ENCODE peak calls at places on chromosome 15, in four cellular contexts. Y is pancreas, V is cardiac muscle cell, B is tibial artery. I is an unnamed sample.

GRCh38 chr15:39016706-39017105 is 452.1 kb upstream of the RASGRP1 start:
- DNase-seq in V (no peak), B (no peak), Y (no peak), I (no peak)

GRCh38 chr15:38547255-38547997 is 17.2 kb downstream of the RASGRP1 start:
- DNase-seq in Y (no peak), V (no peak), B (no peak), I (no peak)

GRCh38 chr15:36886135-36887011 is 214.0 kb downstream of the MEIS2 start:
- DNase-seq in Y (no peak), V (no peak), B (no peak), I (no peak)

GRCh38 chr15:57375827-57376694 is at the start of gene CGNL1:
- DNase-seq in V (peak; percentile 85), B (peak; percentile 70), Y (peak; percentile 88), I (peak; percentile 65)

GRCh38 chr15:23570466-23570865 is 5.0 kb downstream of the MKRN3 start:
- DNase-seq in V (no peak), Y (no peak), B (no peak), I (no peak)

GRCh38 chr15:99749386-99749785 is 16.1 kb upstream of the LYSMD4 start:
- DNase-seq in V (no peak), Y (no peak), B (no peak), I (peak; percentile 57)

GRCh38 chr15:98439523-98439942 is 208.8 kb upstream of the IGF1R start:
- DNase-seq in B (no peak), V (no peak), Y (peak; percentile 50), I (no peak)

GRCh38 chr15:20340931-20341661 is 200.5 kb downstream of the GOLGA6L6 start:
- DNase-seq in Y (peak; percentile 88), V (peak; percentile 46), B (peak; percentile 87), I (no peak)

GRCh38 chr15:43104426-43104825 is 1.4 kb downstream of the UBR1 start:
- DNase-seq in B (no peak), V (no peak), Y (no peak), I (no peak)

GRCh38 chr15:82663186-82663600 is 16.0 kb upstream of the CPEB1 start:
- DNase-seq in Y (peak; percentile 89), B (no peak), V (peak; percentile 90), I (no peak)

GRCh38 chr15:25171111-25171811 is 216.5 kb downstream of the SNRPN start:
- DNase-seq in V (no peak), Y (peak; percentile 37), B (no peak), I (peak; percentile 12)

GRCh38 chr15:68726246-68726645 is 94.4 kb downstream of the ANP32A start:
- DNase-seq in B (no peak), Y (no peak), V (no peak), I (no peak)

GRCh38 chr15:91126080-91126479 is 26.0 kb downstream of the SV2B start:
- DNase-seq in B (no peak), Y (no peak), V (no peak), I (no peak)

GRCh38 chr15:39873978-39874377 is 46.1 kb downstream of the GPR176 start:
- DNase-seq in Y (no peak), B (no peak), V (no peak), I (no peak)

GRCh38 chr15:90382305-90382704 is 5.7 kb upstream of the IQGAP1 start:
- DNase-seq in Y (no peak), B (no peak), V (no peak), I (no peak)

GRCh38 chr15:45399381-45400212 is 21.3 kb upstream of the GATM start:
- DNase-seq in Y (no peak), V (peak; percentile 67), B (no peak), I (no peak)

GRCh38 chr15:91049378-91050127 is 27.2 kb upstream of the VPS33B start:
- DNase-seq in B (no peak), Y (no peak), V (peak; percentile 76), I (no peak)

GRCh38 chr15:99447497-99448371 is 118.0 kb upstream of the MEF2A start:
- DNase-seq in V (no peak), B (peak; percentile 61), Y (peak; percentile 53), I (no peak)

GRCh38 chr15:90957105-90957790 is 2.6 kb downstream of the RCCD1 start:
- DNase-seq in Y (peak; percentile 77), V (peak; percentile 54), B (no peak), I (no peak)

GRCh38 chr15:22851513-22851912 is 13.0 kb downstream of the NIPA2 start:
- DNase-seq in B (no peak), Y (no peak), V (no peak), I (no peak)

GRCh38 chr15:81165565-81165964 is 31.1 kb upstream of the IL16 start:
- DNase-seq in V (no peak), Y (no peak), B (no peak), I (no peak)

GRCh38 chr15:78010112-78010511 is 67.4 kb downstream of the TBC1D2B start:
- DNase-seq in Y (peak; percentile 19), V (no peak), B (no peak), I (no peak)

GRCh38 chr15:91521996-91522395 is 331.5 kb upstream of the SLCO3A1 start:
- DNase-seq in V (no peak), B (no peak), Y (no peak), I (no peak)

DNA sequence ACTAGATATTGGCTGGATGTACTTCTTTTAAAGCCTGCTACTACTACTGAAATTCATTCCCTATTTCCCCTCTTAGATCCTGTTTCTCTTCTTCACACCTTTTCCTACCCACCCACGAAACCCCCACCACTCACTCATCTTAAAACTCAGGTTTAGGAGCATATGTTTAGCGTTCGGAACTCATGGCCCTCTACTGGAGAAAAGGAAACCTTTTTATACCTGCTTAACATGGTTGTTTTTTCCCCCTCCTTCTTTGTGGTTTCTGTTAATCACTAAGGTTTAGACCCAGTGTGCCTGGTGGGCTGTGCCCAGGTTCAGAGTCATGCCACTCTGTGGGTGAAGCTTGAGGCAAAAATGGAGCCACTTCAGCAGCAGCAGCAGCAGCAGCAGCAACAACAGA is 2.6 kb downstream of the ARID3B start:
- DNase-seq in Y (no peak), V (no peak), B (no peak), I (no peak)
- TF ChIP-seq CTCF in Y (no peak), V (peak; percentile 3), B (no peak), I (no peak)

GRCh38 chr15:88897142-88897455 is 1.8 kb upstream of the HAPLN3 start:
- DNase-seq in B (no peak), Y (no peak), V (no peak), I (no peak)

GRCh38 chr15:88897456-88898194 is 2.3 kb upstream of the HAPLN3 start:
- DNase-seq in V (peak; percentile 93), B (peak; percentile 95), Y (peak; percentile 80), I (peak; percentile 95)

GRCh38 chr15:88894348-88894818 is 961 bp downstream of the HAPLN3 start:
- DNase-seq in Y (peak; percentile 86), B (peak; percentile 86), V (peak; percentile 78), I (peak; percentile 79)

GRCh38 chr15:88896339-88897033 is 1.1 kb upstream of the HAPLN3 start:
- DNase-seq in B (no peak), V (peak; percentile 28), Y (no peak), I (no peak)

GRCh38 chr15:88894819-88895767 is at the start of gene HAPLN3:
- DNase-seq in B (peak; percentile 82), Y (peak; percentile 62), V (peak; percentile 37), I (peak; percentile 43)
- H3K4me1 ChIP-seq in B (peaks cover 55% of the 10 kb centered on the region), Y (no peaks in the 10 kb centered on the region), V (peaks cover 16% of the 10 kb centered on the region), I (peaks cover 18% of the 10 kb centered on the region)

GRCh38 chr15:51621917-51622268 is 678 bp downstream of the DMXL2 start:
- DNase-seq in V (peak; percentile 62), Y (peak; percentile 69), B (peak; percentile 68), I (peak; percentile 64)
- TF ChIP-seq CTCF in V (peak; percentile 33), Y (no peak), B (no peak), I (no peak)

GRCh38 chr15:66747223-66747622 is 45.2 kb downstream of the SMAD6 start:
- DNase-seq in V (no peak), Y (peak; percentile 39), B (no peak), I (no peak)
- H3K4me1 ChIP-seq in V (peaks cover 46% of the 10 kb centered on the region), Y (peaks cover 22% of the 10 kb centered on the region), B (peaks cover 86% of the 10 kb centered on the region), I (no peaks in the 10 kb centered on the region)

GRCh38 chr15:41661078-41661528 is 898 bp downstream of the MGA start:
- DNase-seq in V (no peak), B (no peak), Y (no peak), I (no peak)

GRCh38 chr15:41659855-41660234 is 360 bp upstream of the MGA start:
- DNase-seq in Y (peak; percentile 60), B (peak; percentile 65), V (no peak), I (no peak)

GRCh38 chr15:41661529-41662225 is 1.5 kb downstream of the MGA start:
- DNase-seq in Y (peak; percentile 77), V (peak; percentile 82), B (peak; percentile 86), I (peak; percentile 79)

GRCh38 chr15:41659190-41659589 is 1.0 kb upstream of the MGA start:
- DNase-seq in Y (no peak), B (no peak), V (no peak), I (no peak)

GRCh38 chr15:41660235-41661077 is at the start of gene MGA:
- DNase-seq in B (peak; percentile 92), V (peak; percentile 96), Y (peak; percentile 93), I (peak; percentile 93)
- TF ChIP-seq CTCF in B (no peak), V (peak; percentile 16), Y (no peak), I (no peak)

GRCh38 chr15:67148196-67148701 is 82.8 kb downstream of the SMAD3 start:
- DNase-seq in V (no peak), Y (no peak), B (peak; percentile 34), I (peak; percentile 47)

GRCh38 chr15:67145710-67146109 is 80.3 kb downstream of the SMAD3 start:
- DNase-seq in Y (no peak), V (no peak), B (peak; percentile 20), I (no peak)

GRCh38 chr15:67146214-67146613 is 80.8 kb downstream of the SMAD3 start:
- DNase-seq in Y (peak; percentile 70), V (no peak), B (peak; percentile 61), I (peak; percentile 64)

GRCh38 chr15:67146875-67147381 is 81.5 kb downstream of the SMAD3 start:
- DNase-seq in V (no peak), Y (no peak), B (peak; percentile 62), I (peak; percentile 86)

DNA sequence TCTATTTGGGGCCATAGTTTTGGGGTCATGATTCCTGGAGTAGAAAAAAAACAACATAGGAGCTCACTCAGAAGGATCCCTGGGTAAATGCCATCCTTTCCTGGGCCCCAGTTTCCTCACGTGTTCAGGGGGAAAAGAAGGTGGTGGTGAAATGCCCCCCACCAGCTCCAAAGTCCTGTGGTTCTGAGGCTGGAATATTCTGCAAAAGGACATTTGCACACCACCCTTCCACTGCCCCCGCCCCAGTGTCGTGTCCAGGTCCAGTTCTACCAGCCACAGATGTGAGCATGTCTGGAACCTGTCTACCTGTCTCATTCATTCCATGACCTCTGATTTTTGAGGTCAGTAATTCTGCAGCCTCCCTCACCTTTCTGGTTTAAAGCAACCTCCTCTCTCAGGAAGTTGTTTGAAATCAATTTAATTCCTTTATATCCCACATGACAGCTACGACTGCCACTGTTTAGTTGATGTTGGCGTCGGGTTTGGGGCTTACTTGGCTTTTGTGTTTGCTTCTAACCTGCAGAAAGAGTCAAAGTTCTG is 82.1 kb downstream of the SMAD3 start:
- DNase-seq in Y (no peak), B (peak; percentile 37), V (no peak), I (no peak)
- H3K4me1 ChIP-seq in Y (peaks cover 51% of the 10 kb centered on the region), B (peaks cover 53% of the 10 kb centered on the region), V (peaks cover 72% of the 10 kb centered on the region), I (peaks cover 58% of the 10 kb centered on the region)

GRCh38 chr15:87706001-87706400 is 550.5 kb downstream of the NTRK3 start:
- DNase-seq in B (no peak), Y (no peak), V (no peak), I (no peak)
- TF ChIP-seq CTCF in B (no peak), Y (no peak), V (no peak), I (no peak)

I was measured in mucosa of descending colon.